ENCODE peak calls at places on chromosome 4, in four cellular contexts. E, Q, R and K are unnamed samples.

GRCh38 chr4:153834901-153835300 is 46.0 kb upstream of the SFRP2 start:
- DNase-seq in Q (no peak), E (no peak), R (no peak), K (no peak)

GRCh38 chr4:122930877-122931276 is 8.5 kb upstream of the NUDT6 start:
- DNase-seq in R (no peak), Q (no peak), E (no peak), K (no peak)

GRCh38 chr4:99868126-99868596 is 26.1 kb downstream of the LAMTOR3 start:
- DNase-seq in E (peak; percentile 51), R (peak; percentile 72), Q (no peak), K (no peak)

GRCh38 chr4:6362243-6362885 is 92.7 kb downstream of the WFS1 start:
- DNase-seq in E (peak; percentile 72), Q (no peak), R (no peak), K (no peak)

GRCh38 chr4:42151568-42152506 is 618 bp downstream of the BEND4 start:
- DNase-seq in R (no peak), E (peak; percentile 96), Q (no peak), K (no peak)

GRCh38 chr4:74583066-74583700 is 138.2 kb downstream of the AREG start:
- DNase-seq in E (no peak), Q (no peak), R (no peak), K (no peak)

GRCh38 chr4:99861120-99861905 is 32.9 kb downstream of the LAMTOR3 start:
- DNase-seq in Q (no peak), E (no peak), R (no peak), K (no peak)

GRCh38 chr4:138630666-138631065 is 384.9 kb upstream of the NOCT start:
- DNase-seq in Q (no peak), E (no peak), R (no peak), K (no peak)

GRCh38 chr4:38163216-38164006 is 203.2 kb downstream of the PTTG2 start:
- DNase-seq in E (no peak), R (no peak), Q (no peak), K (no peak)

GRCh38 chr4:130901321-130901720 is 1805.4 kb downstream of the C4orf33 start:
- DNase-seq in E (no peak), Q (no peak), R (no peak), K (no peak)

GRCh38 chr4:39490322-39490721 is 31.5 kb downstream of the LIAS start:
- DNase-seq in R (no peak), Q (no peak), E (no peak), K (no peak)

GRCh38 chr4:29079260-29079659 is 1640.9 kb upstream of the PCDH7 start:
- DNase-seq in E (no peak), Q (no peak), R (no peak), K (no peak)

GRCh38 chr4:6557856-6558255 is 17.1 kb upstream of the MAN2B2 start:
- DNase-seq in E (no peak), Q (no peak), R (no peak), K (no peak)

GRCh38 chr4:158811704-158812103 is 42.9 kb downstream of the FNIP2 start:
- DNase-seq in Q (no peak), E (no peak), R (no peak), K (peak; percentile 83)

GRCh38 chr4:175273995-175274753 is 356.0 kb downstream of the ADAM29 start:
- DNase-seq in Q (no peak), R (no peak), E (no peak), K (no peak)

GRCh38 chr4:7985072-7985471 is 45.4 kb upstream of the AFAP1 start:
- DNase-seq in Q (no peak), E (no peak), R (no peak), K (no peak)
- TF ChIP-seq CTCF in Q (no peak), E (peak; percentile 39), R (no peak), K (no peak)

GRCh38 chr4:128386761-128387599 is 99.4 kb upstream of the PGRMC2 start:
- DNase-seq in R (peak; percentile 86), Q (no peak), E (peak; percentile 68), K (peak; percentile 98)
- H3K4me3 ChIP-seq in R (no peak overlapping the region), Q (no peak overlapping the region), E (no peak overlapping the region), K (no peak overlapping the region)

DNA sequence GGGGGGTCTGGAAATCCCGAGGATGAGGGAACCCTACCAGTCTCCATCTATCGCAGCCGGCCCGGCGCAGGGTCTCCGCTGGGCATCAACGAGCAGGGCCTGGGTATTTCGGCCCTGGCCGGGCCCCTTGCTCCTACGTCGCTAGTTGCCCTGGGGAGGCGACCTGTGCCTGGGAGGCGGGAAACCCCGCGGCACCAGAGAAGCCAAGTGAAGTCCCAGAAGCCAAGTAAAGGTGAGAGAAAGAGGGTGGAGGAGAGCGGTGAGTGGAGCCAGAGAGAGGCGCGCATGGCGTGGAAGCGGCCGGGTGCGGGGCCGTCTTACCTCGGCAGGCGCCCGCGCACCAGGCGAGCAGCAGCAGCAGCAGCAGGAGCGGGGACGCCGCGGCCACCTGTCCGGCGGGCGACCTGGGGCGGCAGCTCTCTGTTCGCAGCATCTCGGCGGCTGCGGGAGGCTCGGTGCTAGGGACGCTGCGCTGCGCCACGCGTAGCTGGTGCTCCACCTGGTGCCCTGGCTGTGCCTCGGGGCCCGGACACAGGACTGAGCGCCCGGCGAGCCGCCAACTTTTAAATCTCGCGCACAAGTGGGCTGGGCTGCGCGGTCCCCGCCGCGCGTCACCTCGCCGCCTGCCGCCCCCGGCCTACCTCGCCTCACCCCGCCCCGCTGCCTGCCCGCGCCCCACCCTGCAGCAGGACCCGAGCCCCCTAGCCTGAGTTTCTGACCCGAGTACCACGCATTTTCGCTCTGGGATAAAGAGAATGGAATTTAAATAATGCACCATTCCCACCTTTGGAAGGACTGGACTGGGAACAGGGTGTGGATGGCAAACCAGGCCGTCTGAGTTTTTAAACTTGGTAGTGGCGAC is at the start of gene NMU:
- DNase-seq in E (peak; percentile 85), Q (no peak), R (no peak), K (peak; percentile 86)
- TF ChIP-seq CTCF in E (peak; percentile 59), Q (no peak), R (no peak), K (no peak)

DNA sequence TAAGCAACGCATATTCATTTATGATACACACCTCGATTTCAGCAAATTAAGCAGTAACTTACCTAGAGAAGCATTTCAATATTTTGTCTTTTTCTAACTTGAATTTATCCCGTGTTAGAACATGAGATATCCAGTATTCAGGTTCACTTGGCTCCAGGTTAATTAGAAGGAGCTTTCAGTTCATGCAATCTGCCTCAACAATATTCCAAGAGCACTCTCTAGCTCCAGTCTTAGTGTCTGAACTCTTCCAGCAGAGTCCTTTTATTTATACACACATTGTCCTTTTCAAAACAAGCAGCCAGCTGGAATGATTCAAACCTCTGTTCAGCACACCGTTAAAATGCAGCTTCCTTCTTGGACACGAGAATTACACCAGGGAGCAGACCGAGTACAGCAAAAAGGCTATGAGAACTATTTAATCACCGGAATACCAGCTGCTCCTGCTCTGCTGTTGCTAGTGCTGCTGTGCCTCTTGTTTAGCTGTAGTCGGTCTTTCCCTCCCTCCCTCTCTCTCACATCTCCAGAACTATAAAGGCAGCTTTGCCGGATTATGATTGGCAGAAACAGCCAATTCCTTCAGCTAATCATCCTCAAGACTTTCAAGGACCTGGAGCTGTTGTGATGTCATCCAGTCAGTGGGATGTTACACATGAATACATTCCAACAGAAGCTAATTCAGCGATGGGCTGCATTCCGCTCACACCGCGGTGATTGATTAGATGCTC is at the start of gene NDST4:
- DNase-seq in E (no peak), R (no peak), Q (no peak), K (no peak)
- H3K4me3 ChIP-seq in E (no peak within 1 kb of the TSS), R (no peak within 1 kb of the TSS), Q (no peak within 1 kb of the TSS), K (no peak within 1 kb of the TSS)

GRCh38 chr4:22091351-22091731 is 142.8 kb upstream of the KCNIP4 start:
- DNase-seq in R (no peak), E (peak; percentile 53), Q (no peak), K (no peak)
- TF ChIP-seq CTCF in R (no peak), E (peak; percentile 51), Q (no peak), K (no peak)

GRCh38 chr4:54197926-54198325 is 31.2 kb upstream of the PDGFRA start:
- DNase-seq in Q (no peak), R (no peak), E (no peak), K (no peak)
- H3K4me3 ChIP-seq in Q (no peak overlapping the region), R (no peak overlapping the region), E (no peak overlapping the region), K (no peak overlapping the region)